ENCODE peak calls at places on chromosomes 11 and 22, in five cellular contexts. Q is CD4-positive, CD25-positive, alpha-beta regulatory T cell; T is prostate gland; U is mammary epithelial cell; M is brain microvascular endothelial cell. V is an unnamed sample.

GRCh38 chr22:19143967-19144400 is 467 bp downstream of the ESS2 start:
- DNase-seq in Q (peak; percentile 39), T (no peak), U (peak; percentile 24), M (no peak), V (peak; percentile 31)

GRCh38 chr22:17817079-17817478 is 42.8 kb upstream of the BID start:
- DNase-seq in Q (no peak), T (no peak), U (no peak), M (no peak), V (no peak)

GRCh38 chr11:96246718-96247540 is 96.1 kb downstream of the MAML2 start:
- DNase-seq in Q (no peak), T (no peak), U (peak; percentile 72), M (peak; percentile 65), V (peak; percentile 81)

GRCh38 chr11:132168326-132168725 is 797.9 kb downstream of the NTM start:
- DNase-seq in Q (no peak), T (no peak), U (no peak), M (no peak), V (no peak)

GRCh38 chr11:83648610-83649467 is 362.7 kb upstream of the CCDC90B start:
- DNase-seq in Q (no peak), T (no peak), U (no peak), M (no peak), V (no peak)

GRCh38 chr22:39446239-39446721 is 10.5 kb upstream of the MGAT3 start:
- DNase-seq in Q (no peak), T (no peak), U (no peak), M (no peak), V (no peak)

GRCh38 chr11:118437046-118437735 is 899 bp downstream of the KMT2A start:
- DNase-seq in Q (peak; percentile 26), T (peak; percentile 44), U (peak; percentile 59), M (no peak), V (peak; percentile 18)

GRCh38 chr11:73154178-73154577 is 12.1 kb upstream of the FCHSD2 start:
- DNase-seq in Q (peak; percentile 22), T (no peak), U (no peak), M (no peak), V (peak; percentile 94)

GRCh38 chr11:70567680-70568503 is 169.6 kb downstream of the CTTN start:
- DNase-seq in Q (no peak), T (peak; percentile 50), U (no peak), M (peak; percentile 22), V (peak; percentile 15)

GRCh38 chr11:119696378-119697157 is 32.4 kb downstream of the NECTIN1 start:
- DNase-seq in Q (no peak), T (peak; percentile 95), U (peak; percentile 99), M (no peak), V (no peak)

GRCh38 chr11:40037005-40037404 is 1422.4 kb downstream of the LRRC4C start:
- DNase-seq in Q (no peak), T (no peak), U (no peak), M (no peak), V (no peak)

GRCh38 chr11:57491371-57492061 is 24.0 kb downstream of the SLC43A1 start:
- DNase-seq in Q (no peak), T (no peak), U (no peak), M (peak; percentile 6), V (no peak)

GRCh38 chr11:6531267-6531752 is 34.2 kb downstream of the DNHD1 start:
- DNase-seq in Q (peak; percentile 50), T (no peak), U (peak; percentile 21), M (peak; percentile 41), V (peak; percentile 34)

DNA sequence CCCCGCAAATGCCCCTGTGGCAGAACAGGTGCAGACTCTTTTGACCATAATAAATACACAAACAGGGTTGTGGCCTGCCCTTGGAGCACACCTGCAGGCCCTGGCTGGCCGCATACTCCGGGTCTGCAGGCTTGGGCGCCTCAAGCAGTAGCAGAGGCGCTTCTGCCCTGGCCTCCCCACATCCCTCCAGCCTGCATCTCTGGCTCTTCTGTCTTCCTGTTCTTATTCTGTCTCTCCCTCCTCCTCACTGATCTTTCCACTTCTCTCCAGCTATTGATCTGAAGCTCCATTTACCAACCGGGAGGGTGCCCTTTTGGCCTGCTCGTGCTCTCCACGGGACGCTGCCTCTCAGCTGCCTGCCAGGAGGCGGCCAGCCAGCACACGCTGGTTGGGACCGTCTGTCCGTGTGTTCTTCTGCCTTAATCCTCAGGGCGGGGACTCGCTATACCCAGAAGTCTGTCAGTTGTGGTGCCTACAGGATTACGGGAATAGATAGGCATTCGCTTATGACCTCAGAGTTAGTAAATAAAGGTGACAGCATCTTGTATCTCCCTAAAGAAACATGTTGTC is 5.2 kb downstream of the UPB1 start:
- DNase-seq in Q (no peak), T (no peak), U (no peak), M (no peak), V (no peak)
- H3K27ac ChIP-seq in Q (no peak overlapping the region), T (no peak overlapping the region), U (no peak overlapping the region), M (no peak overlapping the region), V (no peak overlapping the region)

GRCh38 chr11:48049036-48049435 is 68.7 kb downstream of the PTPRJ start:
- DNase-seq in Q (no peak), T (no peak), U (no peak), M (peak; percentile 33), V (no peak)

GRCh38 chr11:48050304-48050703 is 69.9 kb downstream of the PTPRJ start:
- DNase-seq in Q (no peak), T (no peak), U (no peak), M (no peak), V (peak; percentile 44)

GRCh38 chr11:48045536-48045935 is 65.2 kb downstream of the PTPRJ start:
- DNase-seq in Q (no peak), T (no peak), U (no peak), M (no peak), V (no peak)

GRCh38 chr11:48044577-48044976 is 64.2 kb downstream of the PTPRJ start:
- DNase-seq in Q (no peak), T (no peak), U (no peak), M (no peak), V (no peak)

DNA sequence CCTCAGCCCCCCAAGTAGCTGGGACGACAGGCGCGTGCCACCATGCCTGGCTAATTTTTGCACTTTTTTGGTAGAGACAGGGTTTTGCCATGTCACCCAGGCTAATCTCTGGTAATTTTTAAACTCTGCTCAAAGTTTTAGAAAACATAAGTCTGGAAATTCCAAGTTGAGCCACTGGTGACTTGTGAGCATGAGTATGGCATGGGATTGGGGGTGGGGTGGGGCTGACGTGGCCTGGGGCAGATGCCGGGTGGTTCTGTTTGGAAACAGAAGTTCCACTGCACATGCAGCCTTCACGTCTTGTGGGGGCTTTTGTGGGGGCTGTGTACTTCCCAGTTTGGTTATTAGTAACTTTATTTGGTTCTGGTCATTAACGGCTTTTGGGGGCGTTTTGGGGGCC is 67.3 kb downstream of the PTPRJ start:
- DNase-seq in Q (no peak), T (no peak), U (peak; percentile 41), M (peak; percentile 68), V (no peak)
- H3K27ac ChIP-seq in Q (no peak overlapping the region), T (peak overlapping the region; percentile 81), U (no peak overlapping the region), M (peak overlapping the region; percentile 69), V (no peak overlapping the region)

GRCh38 chr11:12395333-12395732 is 18.0 kb downstream of the PARVA start:
- DNase-seq in Q (no peak), T (no peak), U (no peak), M (no peak), V (no peak)

GRCh38 chr11:12393691-12394090 is 16.3 kb downstream of the PARVA start:
- DNase-seq in Q (no peak), T (no peak), U (no peak), M (no peak), V (no peak)

GRCh38 chr11:12397953-12398352 is 20.6 kb downstream of the PARVA start:
- DNase-seq in Q (no peak), T (peak; percentile 14), U (no peak), M (peak; percentile 83), V (no peak)

GRCh38 chr11:12392672-12393071 is 15.3 kb downstream of the PARVA start:
- DNase-seq in Q (no peak), T (no peak), U (peak; percentile 86), M (no peak), V (no peak)

GRCh38 chr11:12394601-12395000 is 17.2 kb downstream of the PARVA start:
- DNase-seq in Q (no peak), T (no peak), U (no peak), M (no peak), V (no peak)
- H3K27ac ChIP-seq in Q (no peak overlapping the region), T (no peak overlapping the region), U (no peak overlapping the region), M (no peak overlapping the region), V (no peak overlapping the region)

DNA sequence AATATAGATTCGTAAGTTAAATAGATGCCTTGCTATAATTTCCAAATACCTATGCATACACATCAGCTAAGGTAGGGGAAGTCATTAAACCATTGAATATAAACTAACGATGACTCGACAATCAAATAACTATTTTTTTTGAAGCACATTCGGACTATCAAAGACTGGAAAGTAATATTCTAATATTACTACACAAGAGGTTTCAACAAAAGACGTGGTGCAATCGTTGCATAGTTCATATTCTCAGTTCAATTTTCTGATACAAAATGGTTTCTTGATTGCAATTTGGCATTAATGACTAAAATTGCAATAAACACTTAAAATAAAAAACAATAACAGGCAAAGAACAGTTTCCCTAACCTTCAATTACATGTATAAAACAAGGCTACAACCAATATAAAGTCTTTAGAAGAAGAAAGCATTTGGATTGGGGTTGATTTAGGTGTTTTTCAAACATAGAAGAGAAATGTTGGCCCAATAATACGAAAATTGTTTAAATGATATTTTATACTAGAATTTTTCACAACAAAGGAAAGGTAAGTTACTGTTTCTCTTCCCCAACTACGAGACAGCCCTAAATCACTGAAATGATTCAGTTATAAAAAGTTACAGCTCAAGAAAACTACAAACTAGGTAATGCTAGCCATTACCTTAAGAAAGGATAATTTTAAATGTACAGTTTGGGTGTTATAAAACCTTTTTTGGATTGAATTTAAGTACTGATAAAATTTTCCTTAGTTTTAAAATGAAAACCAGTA is 17.6 kb downstream of the BLID start:
- DNase-seq in Q (no peak), T (no peak), U (no peak), M (no peak), V (no peak)
- H3K27ac ChIP-seq in Q (no peak overlapping the region), T (peak overlapping the region; percentile 76), U (peak overlapping the region; percentile 88), M (peak overlapping the region; percentile 64), V (no peak overlapping the region)

DNA sequence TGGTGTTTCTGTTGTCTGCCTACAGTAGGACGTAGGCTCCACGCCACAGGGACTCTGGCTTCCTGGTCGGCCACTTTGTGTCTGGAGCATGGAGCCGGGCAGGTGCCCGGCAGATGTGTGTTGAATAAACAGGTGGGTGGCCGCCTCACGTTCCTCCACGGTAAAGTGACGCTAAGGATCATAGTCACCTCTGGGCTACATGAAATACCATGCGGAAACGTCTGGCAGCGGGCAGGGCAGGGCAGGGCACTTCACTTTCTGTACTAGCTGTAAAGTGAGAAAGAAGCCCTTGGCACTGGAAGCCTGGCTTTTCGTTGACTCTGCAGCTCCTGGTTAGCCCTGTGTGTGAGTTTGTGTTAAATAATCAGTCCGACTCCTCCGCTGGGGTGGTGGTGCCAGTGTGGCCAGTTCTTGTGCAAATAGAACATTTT is 52.4 kb downstream of the MCM5 start:
- DNase-seq in Q (no peak), T (peak; percentile 86), U (no peak), M (no peak), V (no peak)
- H3K27ac ChIP-seq in Q (no peak overlapping the region), T (peak overlapping the region; percentile 76), U (no peak overlapping the region), M (no peak overlapping the region), V (no peak overlapping the region)

GRCh38 chr11:413120-414081 is 1.4 kb downstream of the SIGIRR start:
- DNase-seq in Q (no peak), T (no peak), U (no peak), M (no peak), V (peak; percentile 65)

GRCh38 chr11:416051-416756 is 1.4 kb upstream of the SIGIRR start:
- DNase-seq in Q (no peak), T (no peak), U (no peak), M (no peak), V (no peak)

GRCh38 chr11:415640-416041 is 842 bp upstream of the SIGIRR start:
- DNase-seq in Q (no peak), T (no peak), U (no peak), M (no peak), V (no peak)

GRCh38 chr11:412641-413119 is 2.1 kb downstream of the SIGIRR start:
- DNase-seq in Q (no peak), T (no peak), U (no peak), M (no peak), V (no peak)

GRCh38 chr11:414333-414857 is 404 bp downstream of the SIGIRR start:
- DNase-seq in Q (no peak), T (no peak), U (no peak), M (no peak), V (peak; percentile 58)
- H3K27ac ChIP-seq in Q (peak overlapping the region; percentile 62), T (no peak overlapping the region), U (no peak overlapping the region), M (no peak overlapping the region), V (peak overlapping the region; percentile 86)

V was measured in HL-60.